ENCODE peak calls at places on chromosome 18, in six cellular contexts. R, Q, A, N, K and U are unnamed samples.

GRCh38 chr18:54532962-54533361 is 58.1 kb upstream of the DYNAP start:
- DNase-seq in Q (no peak), R (no peak), A (no peak), N (no peak), K (no peak), U (no peak)

GRCh38 chr18:8937695-8938094 is 164.8 kb upstream of the NDUFV2 start:
- DNase-seq in A (no peak), K (no peak), Q (no peak), N (no peak), R (no peak), U (no peak)

GRCh38 chr18:6543330-6543908 is 128.7 kb upstream of the L3MBTL4 start:
- DNase-seq in K (peak), Q (no peak), A (no peak), N (no peak), R (no peak), U (peak)

GRCh38 chr18:8215741-8216140 is 393.5 kb upstream of the RAB12 start:
- DNase-seq in R (no peak), Q (no peak), K (no peak), N (no peak), A (no peak), U (no peak)

GRCh38 chr18:36546876-36547275 is 249.4 kb downstream of the FHOD3 start:
- DNase-seq in A (no peak), K (no peak), R (no peak), Q (no peak), N (no peak), U (no peak)

GRCh38 chr18:9741821-9742541 is 33.9 kb downstream of the RAB31 start:
- DNase-seq in R (no peak), N (no peak), Q (peak), K (peak), A (peak), U (no peak)

GRCh38 chr18:47917923-47918610 is 12.4 kb downstream of the SMAD2 start:
- DNase-seq in K (no peak), Q (no peak), R (no peak), N (no peak), A (no peak), U (peak)

GRCh38 chr18:24875761-24876160 is 415.3 kb downstream of the HRH4 start:
- DNase-seq in A (no peak), K (no peak), N (no peak), Q (no peak), R (no peak), U (no peak)

GRCh38 chr18:43772907-43773306 is 495.6 kb upstream of the SYT4 start:
- DNase-seq in A (no peak), K (no peak), Q (no peak), N (no peak), R (no peak), U (no peak)

GRCh38 chr18:28735731-28736130 is 558.8 kb upstream of the CDH2 start:
- DNase-seq in A (no peak), K (peak), R (no peak), N (peak), Q (no peak), U (no peak)

GRCh38 chr18:41828137-41828536 is 126.9 kb upstream of the PIK3C3 start:
- DNase-seq in N (no peak), Q (no peak), A (no peak), K (no peak), R (no peak), U (no peak)

GRCh38 chr18:2570772-2571199 is 519 bp downstream of the METTL4 start:
- DNase-seq in R (peak), K (peak), A (peak), Q (peak), N (no peak), U (peak)

GRCh38 chr18:31325051-31325450 is 7.1 kb downstream of the DSG1 start:
- DNase-seq in N (no peak), R (no peak), A (no peak), Q (no peak), K (peak), U (no peak)

GRCh38 chr18:8367217-8367988 is 241.8 kb upstream of the RAB12 start:
- DNase-seq in Q (peak), N (no peak), K (peak), A (no peak), R (peak), U (peak)

GRCh38 chr18:54119524-54120019 is 104.9 kb downstream of the MBD2 start:
- DNase-seq in K (peak), R (no peak), N (no peak), Q (no peak), A (no peak), U (peak)

GRCh38 chr18:45106331-45106774 is 425.7 kb downstream of the SETBP1 start:
- DNase-seq in A (no peak), K (peak), N (peak), R (no peak), Q (no peak), U (peak)

GRCh38 chr18:12074734-12075133 is 18.9 kb upstream of the ANKRD62 start:
- DNase-seq in A (no peak), R (no peak), K (no peak), Q (no peak), N (no peak), U (no peak)
- TF ChIP-seq CTCF in A (no peak), R (no peak), K (peak), Q (peak), N (no peak), U (no peak)

GRCh38 chr18:78972385-78972918 is 7.2 kb upstream of the SALL3 start:
- DNase-seq in N (no peak), K (no peak), A (no peak), R (no peak), Q (no peak), U (no peak)
- H3K4me3 ChIP-seq in N (no peak), K (no peak), A (no peak), R (no peak), Q (no peak), U (no peak)

DNA sequence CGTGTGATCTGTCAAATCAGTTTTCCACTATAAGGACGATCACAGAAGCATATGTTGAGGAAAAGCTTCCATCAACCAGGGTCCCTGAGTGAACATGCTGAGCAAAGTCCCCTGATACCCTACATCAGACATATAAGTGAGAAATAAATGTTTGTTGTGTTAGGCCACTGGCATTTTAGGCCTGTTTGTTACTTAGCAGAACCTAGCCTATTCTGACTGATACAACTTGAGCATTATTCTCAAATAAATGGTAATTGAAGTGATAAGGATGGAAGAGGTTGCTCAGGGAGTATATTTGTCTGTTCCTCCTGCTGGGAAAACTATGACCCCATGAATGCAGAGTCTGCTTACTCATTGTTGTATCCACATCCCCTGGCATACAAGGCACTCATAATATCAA is 106.4 kb downstream of the LOXHD1 start:
- DNase-seq in Q (no peak), R (no peak), K (no peak), A (no peak), N (no peak), U (no peak)
- TF ChIP-seq CTCF in Q (no peak), R (no peak), K (no peak), A (no peak), N (no peak), U (no peak)

DNA sequence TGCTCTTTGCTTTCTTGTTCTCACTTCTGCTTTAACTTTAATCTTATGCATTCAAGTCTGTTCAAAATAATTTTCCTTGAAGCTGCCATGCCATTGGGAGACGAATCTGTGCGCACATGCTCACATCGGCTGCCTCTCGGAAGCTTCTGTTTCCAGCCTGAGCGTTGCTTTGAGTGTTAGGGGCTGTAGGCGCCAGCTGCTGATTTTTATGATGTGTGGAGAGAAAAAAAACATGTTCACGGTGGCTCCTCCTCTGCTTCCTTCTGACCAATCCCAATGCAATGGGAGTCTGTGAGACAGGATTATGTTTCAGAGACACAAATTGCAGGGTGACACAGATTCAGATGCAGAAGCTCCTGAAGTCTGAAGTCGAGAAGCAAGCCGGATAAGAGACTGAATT is at the start of gene MC4R:
- DNase-seq in K (peak), N (peak), Q (no peak), A (no peak), R (no peak), U (no peak)
- H3K4me3 ChIP-seq in K (peak), N (peak), Q (no peak), A (no peak), R (no peak), U (no peak)

DNA sequence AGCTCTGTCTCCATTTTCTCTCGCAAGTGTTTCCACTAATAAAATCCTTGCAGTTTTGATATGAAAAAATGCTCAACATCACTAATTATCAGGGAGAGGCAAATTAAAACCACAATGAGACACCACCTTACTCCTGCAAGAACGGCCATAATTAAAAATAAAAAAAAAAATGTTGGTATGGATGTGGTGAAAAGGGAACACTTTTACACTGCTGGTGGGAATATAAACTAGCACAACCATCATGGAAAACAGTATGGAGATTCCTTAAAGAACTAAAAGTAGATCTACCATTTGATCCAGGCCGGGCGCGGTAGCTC is 49.8 kb upstream of the GREB1L start:
- DNase-seq in K (no peak), R (no peak), N (no peak), A (no peak), Q (no peak), U (no peak)
- TF ChIP-seq CTCF in K (no peak), R (no peak), N (no peak), A (no peak), Q (no peak), U (no peak)

GRCh38 chr18:363327-364115 is 95.7 kb upstream of the THOC1 start:
- DNase-seq in R (no peak), A (no peak), N (peak), Q (no peak), K (peak), U (no peak)

GRCh38 chr18:361100-361732 is 93.4 kb upstream of the THOC1 start:
- DNase-seq in R (no peak), Q (no peak), N (no peak), A (no peak), K (no peak), U (no peak)

GRCh38 chr18:362914-363295 is 95.1 kb upstream of the THOC1 start:
- DNase-seq in N (no peak), K (no peak), R (no peak), A (no peak), Q (no peak), U (no peak)

GRCh38 chr18:360676-361075 is 92.8 kb upstream of the THOC1 start:
- DNase-seq in N (no peak), Q (no peak), R (no peak), K (no peak), A (no peak), U (no peak)

DNA sequence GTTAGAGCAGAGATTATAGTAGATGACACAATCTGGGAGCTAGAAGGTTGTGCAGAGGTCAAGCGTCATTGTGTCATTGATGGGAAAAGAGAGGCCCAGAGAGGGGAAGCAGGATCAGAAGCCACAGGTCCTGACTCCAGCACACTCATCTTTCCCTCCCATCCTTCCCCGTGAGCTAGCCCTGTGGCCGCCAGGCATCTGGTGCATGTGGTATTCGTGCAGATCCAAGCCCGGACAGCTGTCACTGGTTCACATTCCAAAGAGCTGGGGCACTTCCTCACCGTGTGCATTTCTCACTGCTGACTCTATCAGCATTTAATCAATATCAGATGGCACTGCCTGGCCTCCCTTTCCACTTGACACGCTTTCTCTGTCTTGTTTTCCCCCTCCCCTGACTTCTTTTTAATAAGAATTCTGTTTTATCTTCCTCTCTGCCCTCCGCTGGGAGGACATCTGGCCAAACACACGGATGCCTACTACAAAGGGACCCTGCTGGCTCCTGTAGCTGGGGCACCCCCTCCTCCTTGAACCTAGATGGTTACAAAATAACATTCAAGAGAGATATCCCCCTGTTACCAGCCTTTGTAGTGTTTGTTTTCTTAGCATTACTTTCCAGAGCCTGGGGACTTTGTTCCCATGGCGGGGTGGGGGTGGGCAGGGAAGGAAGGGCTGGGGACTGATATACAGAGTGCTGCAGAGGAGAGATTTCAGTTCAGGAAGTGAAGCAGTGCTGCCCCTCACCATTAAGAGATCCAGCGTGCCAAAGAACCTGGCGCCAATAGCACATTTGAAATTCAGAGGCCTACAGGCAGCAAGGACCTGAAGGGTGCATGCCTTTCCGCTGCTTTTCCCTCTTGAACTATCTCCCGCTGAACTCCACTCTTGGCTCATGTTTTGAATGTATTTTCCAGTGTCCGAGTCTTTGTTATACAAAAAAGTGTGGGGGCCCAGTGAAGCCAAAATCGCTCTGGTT is 94.4 kb upstream of the THOC1 start:
- DNase-seq in K (peak), R (no peak), A (peak), Q (peak), N (peak), U (no peak)
- H3K4me3 ChIP-seq in K (no peak), R (no peak), A (no peak), Q (no peak), N (no peak), U (no peak)

GRCh38 chr18:23276456-23276855 is 141.2 kb downstream of the CABLES1 start:
- DNase-seq in K (no peak), Q (no peak), A (no peak), R (no peak), N (no peak), U (no peak)
- TF ChIP-seq CTCF in K (no peak), Q (no peak), A (no peak), R (no peak), N (no peak), U (no peak)

GRCh38 chr18:63158012-63158631 is 161.4 kb downstream of the BCL2 start:
- DNase-seq in Q (no peak), R (no peak), A (no peak), N (no peak), K (no peak), U (peak)

GRCh38 chr18:63159590-63159989 is 160.0 kb downstream of the BCL2 start:
- DNase-seq in A (no peak), N (no peak), R (no peak), K (no peak), Q (no peak), U (peak)

GRCh38 chr18:63158676-63159291 is 160.8 kb downstream of the BCL2 start:
- DNase-seq in R (no peak), A (no peak), K (no peak), Q (no peak), N (no peak), U (peak)

GRCh38 chr18:63155910-63156773 is 163.4 kb downstream of the BCL2 start:
- DNase-seq in Q (no peak), R (no peak), N (no peak), A (no peak), K (no peak), U (peak)

DNA sequence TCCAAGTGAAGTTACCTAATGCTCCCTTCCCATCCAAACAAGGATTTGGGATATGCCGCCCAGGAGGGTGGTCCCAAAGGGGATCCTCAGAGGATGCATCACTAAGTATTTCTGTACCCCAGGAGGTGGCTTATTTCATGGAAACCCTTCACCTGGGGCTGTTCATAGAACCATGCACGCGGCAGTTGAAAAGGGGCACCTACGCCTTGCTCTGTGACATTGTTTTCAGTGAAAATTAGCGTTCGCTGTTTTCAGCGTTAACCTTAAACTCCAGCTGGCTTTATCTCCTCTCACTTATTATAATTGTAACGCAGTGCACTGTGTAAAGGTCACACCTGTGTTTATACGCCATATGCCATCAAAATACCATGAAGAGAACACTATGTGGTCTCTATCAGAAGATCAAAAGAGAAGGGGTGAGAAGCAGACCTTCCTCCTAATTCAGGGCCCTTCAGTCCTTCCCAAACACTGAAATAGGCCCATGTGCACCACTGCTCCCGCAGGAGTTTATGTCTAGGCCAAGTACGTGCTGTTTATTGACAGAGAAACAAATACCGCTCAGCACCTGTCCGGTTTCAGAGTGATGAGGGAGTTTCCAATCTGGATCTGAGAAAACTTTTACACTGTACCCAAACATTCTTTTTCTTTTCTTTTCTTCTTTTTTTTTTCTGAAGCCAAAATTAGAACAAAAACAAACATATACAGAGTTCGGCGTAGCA is 162.1 kb downstream of the BCL2 start:
- DNase-seq in R (no peak), N (no peak), Q (no peak), A (no peak), K (no peak), U (peak)
- H3K4me3 ChIP-seq in R (no peak), N (no peak), Q (peak), A (peak), K (no peak), U (peak)

GRCh38 chr18:59059140-59059539 is 80.5 kb upstream of the SEC11C start:
- DNase-seq in Q (no peak), A (no peak), R (no peak), K (no peak), N (no peak), U (no peak)
- TF ChIP-seq CTCF in Q (no peak), A (no peak), R (no peak), K (no peak), N (no peak), U (no peak)

GRCh38 chr18:75307530-75307929 is 96.9 kb downstream of the TSHZ1 start:
- DNase-seq in N (no peak), Q (no peak), A (no peak), K (no peak), R (no peak), U (no peak)
- H3K4me3 ChIP-seq in N (no peak), Q (no peak), A (no peak), K (no peak), R (no peak), U (no peak)